ENCODE peak calls at places on chromosomes 6 and 20, in six cellular contexts. S is effector memory CD4-positive, alpha-beta T cell; Z is naive thymus-derived CD4-positive, alpha-beta T cell; F is sigmoid colon; J is OCI-LY7; C is upper lobe of right lung. Q is an unnamed sample.

GRCh38 chr20:2751868-2752630 is 48.4 kb downstream of the CPXM1 start:
- DNase-seq in Z (peak), J (no peak), F (peak), C (peak), S (no peak), Q (no peak)

GRCh38 chr20:63686492-63687321 is 9.7 kb upstream of the TNFRSF6B start:
- DNase-seq in F (peak), S (no peak), J (no peak), Z (no peak), C (peak), Q (peak)

GRCh38 chr6:130148181-130148580 is 74.6 kb downstream of the SAMD3 start:
- DNase-seq in F (no peak), J (peak), C (no peak), Z (no peak), S (no peak), Q (no peak)

GRCh38 chr6:27902335-27903314 is 9.6 kb downstream of the OR2B2 start:
- DNase-seq in J (peak), S (peak), C (peak), F (peak), Z (peak), Q (peak)

GRCh38 chr20:8330785-8331699 is 199.0 kb downstream of the PLCB1 start:
- DNase-seq in C (no peak), S (no peak), F (no peak), J (no peak), Z (no peak), Q (no peak)

GRCh38 chr6:113763883-113764282 is 93.3 kb upstream of the MARCKS start:
- DNase-seq in F (no peak), J (no peak), S (no peak), C (no peak), Z (no peak), Q (peak)

GRCh38 chr20:824490-824889 is 9.0 kb upstream of the FAM110A start:
- DNase-seq in F (no peak), Z (no peak), S (no peak), C (peak), J (no peak), Q (no peak)

GRCh38 chr6:4377635-4378034 is 242.3 kb upstream of the ECI2 start:
- DNase-seq in C (no peak), J (no peak), F (no peak), S (no peak), Z (no peak), Q (no peak)

GRCh38 chr6:28525496-28526039 is at the start of gene GPX5:
- DNase-seq in Z (no peak), S (no peak), J (no peak), C (no peak), F (no peak), Q (no peak)

GRCh38 chr20:2524435-2525272 is 11.7 kb upstream of the TMC2 start:
- DNase-seq in J (peak), F (peak), C (peak), Z (peak), S (peak), Q (peak)

GRCh38 chr20:56630086-56630493 is 984 bp downstream of the TFAP2C start:
- DNase-seq in C (peak), Z (no peak), S (no peak), F (peak), J (no peak), Q (no peak)

GRCh38 chr6:92047886-92048285 is 1371.5 kb downstream of the EPHA7 start:
- DNase-seq in Z (no peak), C (no peak), S (no peak), J (no peak), F (no peak), Q (no peak)

GRCh38 chr20:47493954-47494293 is 7.8 kb upstream of the NCOA3 start:
- DNase-seq in C (no peak), Z (no peak), F (no peak), J (no peak), S (no peak), Q (no peak)

GRCh38 chr20:61873651-61874420 is 191.8 kb downstream of the TAF4 start:
- DNase-seq in Z (no peak), F (no peak), C (no peak), S (no peak), J (no peak), Q (no peak)

GRCh38 chr6:143405381-143406154 is 44.9 kb downstream of the ADAT2 start:
- DNase-seq in Z (no peak), F (no peak), C (no peak), J (no peak), S (no peak), Q (no peak)

GRCh38 chr20:3821996-3822395 is 1.6 kb downstream of the AP5S1 start:
- DNase-seq in S (no peak), F (peak), Z (no peak), C (no peak), J (no peak), Q (no peak)

GRCh38 chr20:53028337-53029007 is 56.3 kb downstream of the TSHZ2 start:
- DNase-seq in Z (no peak), J (no peak), F (no peak), C (no peak), S (no peak), Q (no peak)

GRCh38 chr20:64269604-64270411 is 14.3 kb downstream of the PCMTD2 start:
- DNase-seq in S (no peak), C (no peak), Z (no peak), F (no peak), J (no peak), Q (no peak)

GRCh38 chr20:13222319-13222716 is 1.2 kb downstream of the ISM1 start:
- DNase-seq in S (no peak), C (no peak), J (no peak), Z (no peak), F (no peak), Q (no peak)

GRCh38 chr6:6832439-6832838 is 243.9 kb downstream of the LY86 start:
- DNase-seq in J (no peak), F (no peak), C (no peak), Z (no peak), S (no peak), Q (no peak)

GRCh38 chr20:35967979-35968640 is at the start of gene CNBD2:
- DNase-seq in J (no peak), C (no peak), S (no peak), Z (no peak), F (no peak), Q (no peak)

GRCh38 chr20:51668932-51669331 is 99.3 kb downstream of the ATP9A start:
- DNase-seq in S (no peak), J (no peak), F (no peak), C (no peak), Z (no peak), Q (no peak)

GRCh38 chr20:51666126-51666525 is 102.1 kb downstream of the ATP9A start:
- DNase-seq in F (no peak), J (no peak), S (no peak), C (no peak), Z (no peak), Q (no peak)

GRCh38 chr20:51667002-51667408 is 101.2 kb downstream of the ATP9A start:
- DNase-seq in F (no peak), C (no peak), Z (no peak), J (peak), S (no peak), Q (no peak)

GRCh38 chr20:51668515-51668914 is 99.7 kb downstream of the ATP9A start:
- DNase-seq in S (no peak), J (no peak), Z (no peak), F (no peak), C (no peak), Q (no peak)

GRCh38 chr20:51667491-51667890 is 100.7 kb downstream of the ATP9A start:
- DNase-seq in S (no peak), Z (no peak), F (no peak), J (no peak), C (no peak), Q (no peak)
- H3K27ac ChIP-seq in S (no peak), Z (no peak), F (no peak), J (peak), C (no peak), Q (no peak)

GRCh38 chr20:33343521-33343920 is 57.8 kb downstream of the CDK5RAP1 start:
- DNase-seq in S (no peak), F (no peak), C (no peak), Z (no peak), J (no peak), Q (no peak)
- H3K27ac ChIP-seq in S (no peak), F (no peak), C (no peak), Z (no peak), J (no peak), Q (no peak)

DNA sequence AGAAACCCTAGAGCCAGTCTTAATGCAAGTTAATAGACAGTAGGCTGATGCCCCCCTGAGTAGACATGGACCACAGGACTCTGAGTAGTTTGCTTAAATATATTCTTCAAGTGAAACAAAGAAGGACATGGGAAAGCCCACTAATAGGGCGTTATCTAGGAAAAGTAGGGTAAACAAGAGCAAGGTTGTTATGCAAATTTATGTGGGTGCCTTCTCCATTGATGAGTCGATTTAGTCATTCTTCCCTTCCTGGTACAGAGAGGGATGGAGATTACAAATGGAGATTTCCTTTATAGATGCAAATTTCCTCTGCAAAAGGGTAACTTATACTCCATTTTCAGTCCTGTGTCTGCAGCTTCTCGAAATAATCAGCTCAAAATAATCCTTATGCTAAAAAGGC is 262.0 kb downstream of the CD83 start:
- DNase-seq in J (no peak), F (no peak), S (no peak), C (no peak), Z (no peak), Q (no peak)
- H3K27ac ChIP-seq in J (no peak), F (no peak), S (no peak), C (no peak), Z (no peak), Q (no peak)

GRCh38 chr6:129033173-129033572 is 150.2 kb downstream of the LAMA2 start:
- DNase-seq in Z (no peak), J (no peak), C (no peak), F (no peak), S (no peak), Q (no peak)
- H3K27ac ChIP-seq in Z (no peak), J (no peak), C (no peak), F (no peak), S (no peak), Q (no peak)

GRCh38 chr20:50743087-50743486 is 11.7 kb downstream of the PARD6B start:
- DNase-seq in F (no peak), Z (no peak), S (no peak), J (no peak), C (no peak), Q (no peak)
- H3K27ac ChIP-seq in F (no peak), Z (no peak), S (no peak), J (no peak), C (no peak), Q (no peak)

GRCh38 chr6:134295953-134296553 is 21.9 kb downstream of the SGK1 start:
- DNase-seq in S (no peak), Z (no peak), J (peak), C (no peak), F (peak), Q (peak)

GRCh38 chr6:134296762-134297161 is 21.1 kb downstream of the SGK1 start:
- DNase-seq in S (no peak), Z (no peak), J (no peak), C (no peak), F (no peak), Q (no peak)

GRCh38 chr6:134303903-134304302 is 14.0 kb downstream of the SGK1 start:
- DNase-seq in F (no peak), Z (no peak), C (no peak), J (no peak), S (no peak), Q (no peak)

GRCh38 chr6:134293659-134294161 is 24.2 kb downstream of the SGK1 start:
- DNase-seq in S (no peak), J (no peak), F (no peak), Z (no peak), C (no peak), Q (no peak)

GRCh38 chr6:134299236-134299635 is 18.7 kb downstream of the SGK1 start:
- DNase-seq in C (no peak), S (no peak), J (no peak), F (no peak), Z (no peak), Q (peak)
- H3K27ac ChIP-seq in C (no peak), S (no peak), J (no peak), F (no peak), Z (no peak), Q (peak)

DNA sequence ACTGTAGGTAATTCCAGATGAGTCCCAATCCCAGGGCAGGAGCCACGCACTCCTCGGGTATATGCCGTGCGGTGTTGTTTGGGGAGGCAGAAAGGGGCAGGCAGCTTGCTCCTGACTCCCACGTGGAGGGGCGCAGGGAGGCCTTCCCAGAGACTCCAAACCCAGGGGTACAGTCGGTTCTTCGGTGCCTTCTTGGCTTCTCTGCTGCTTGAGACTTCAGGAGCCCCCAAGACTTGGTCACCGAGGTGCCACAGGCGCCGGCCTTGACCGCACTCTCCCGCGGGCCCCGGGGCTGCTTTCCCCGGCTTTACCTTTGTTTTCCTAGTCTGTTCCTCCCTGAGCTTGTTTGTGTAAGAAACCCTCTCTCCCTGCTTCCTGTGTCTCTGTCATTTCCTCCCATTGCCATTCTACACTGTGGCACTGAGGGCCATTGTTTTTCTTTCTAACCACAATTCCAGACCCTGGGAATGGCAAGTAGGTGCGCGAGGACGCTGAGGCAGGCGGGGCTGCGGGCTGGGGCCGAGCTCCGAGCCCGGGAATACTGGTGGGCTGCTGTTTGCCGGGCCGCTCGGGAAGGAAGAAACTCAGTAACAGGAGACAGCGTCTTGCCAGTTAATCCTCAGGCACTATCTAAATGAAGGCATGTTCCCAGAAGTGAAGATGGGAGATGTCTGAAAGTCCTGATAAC is 215.6 kb upstream of the HEY2 start:
- DNase-seq in S (no peak), F (no peak), Z (no peak), C (no peak), J (no peak), Q (peak)
- H3K27ac ChIP-seq in S (no peak), F (no peak), Z (no peak), C (no peak), J (no peak), Q (peak)

DNA sequence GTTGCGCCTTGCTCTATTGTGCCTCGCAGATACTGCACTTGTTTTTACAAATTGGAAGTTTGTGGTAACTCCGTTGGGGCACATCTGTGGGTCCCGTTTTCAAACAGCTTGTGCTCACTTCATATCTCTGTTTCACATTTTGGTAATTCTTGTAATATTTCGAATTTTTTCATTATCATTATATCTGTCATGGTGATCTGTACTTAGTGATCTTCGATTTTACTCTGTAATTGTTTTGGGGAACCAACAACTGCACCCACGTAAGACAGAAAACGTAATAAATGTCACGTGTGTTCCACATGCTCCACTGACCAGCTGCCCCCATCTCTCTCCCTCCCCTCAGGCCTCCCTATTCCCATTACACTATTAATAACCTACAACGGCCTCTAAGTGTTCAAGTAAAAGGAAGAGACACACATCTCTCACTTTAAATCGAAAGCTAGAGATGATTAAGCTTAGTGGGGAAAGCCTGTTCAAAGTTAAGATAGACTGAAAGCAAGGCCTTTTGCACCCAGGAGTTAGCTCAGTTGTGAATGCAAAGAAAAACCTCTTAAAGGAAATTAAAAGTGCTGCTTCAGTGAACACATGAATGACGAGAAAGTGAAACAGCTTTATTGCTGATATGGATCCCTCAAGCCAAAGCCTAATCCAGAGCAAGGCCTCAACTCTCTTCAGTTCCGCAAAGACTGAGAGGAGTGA is 26.9 kb downstream of the TTLL2 start:
- DNase-seq in C (no peak), J (no peak), F (no peak), S (no peak), Z (no peak), Q (no peak)
- H3K27ac ChIP-seq in C (no peak), J (no peak), F (peak), S (no peak), Z (no peak), Q (no peak)

GRCh38 chr6:53326372-53327016 is 22.3 kb downstream of the ELOVL5 start:
- DNase-seq in J (no peak), C (no peak), F (peak), Z (no peak), S (no peak), Q (peak)
- H3K27ac ChIP-seq in J (no peak), C (no peak), F (peak), Z (no peak), S (no peak), Q (no peak)